ENCODE peak calls at places on chromosomes 3 and 15, in ten cellular contexts. N, D, G, B, R, J, X, Z, M and U are unnamed samples.

GRCh38 chr15:67003586-67003985 is 61.8 kb upstream of the SMAD3 start:
- DNase-seq in N (peak), D (no peak), G (no peak), B (no peak), R (no peak), J (peak), X (no peak), Z (no peak), M (peak), U (no peak)

GRCh38 chr15:29849218-29849617 is 26.9 kb upstream of the TJP1 start:
- DNase-seq in N (peak), D (no peak), G (no peak), B (no peak), R (no peak), J (no peak), X (no peak), Z (no peak), M (peak), U (no peak)

GRCh38 chr3:141399200-141399599 is 30.9 kb downstream of the ZBTB38 start:
- DNase-seq in N (no peak), D (peak), G (no peak), B (no peak), R (no peak), J (peak), X (no peak), Z (no peak), M (no peak), U (no peak)

GRCh38 chr3:52286777-52287110 is 884 bp upstream of the GLYCTK start:
- DNase-seq in N (no peak), D (no peak), G (no peak), B (no peak), R (no peak), J (no peak), X (no peak), Z (no peak), M (peak), U (no peak)

GRCh38 chr3:15345051-15345607 is 12.7 kb upstream of the SH3BP5 start:
- DNase-seq in N (no peak), D (no peak), G (no peak), B (no peak), R (no peak), J (no peak), X (no peak), Z (no peak), M (no peak), U (no peak)

GRCh38 chr3:16264174-16264707 is 502 bp downstream of the DPH3 start:
- DNase-seq in N (no peak), D (no peak), G (no peak), B (no peak), R (no peak), J (no peak), X (no peak), Z (no peak), M (no peak), U (peak)

GRCh38 chr3:9536212-9536611 is 17.4 kb downstream of the LHFPL4 start:
- DNase-seq in N (no peak), D (no peak), G (no peak), B (no peak), R (no peak), J (no peak), X (no peak), Z (no peak), M (no peak), U (no peak)

GRCh38 chr3:152524198-152525140 is 255.7 kb downstream of the MBNL1 start:
- DNase-seq in N (peak), D (peak), G (no peak), B (no peak), R (peak), J (peak), X (peak), Z (peak), M (peak), U (peak)

GRCh38 chr3:189222927-189223706 is 51.3 kb downstream of the TPRG1 start:
- DNase-seq in N (no peak), D (no peak), G (no peak), B (no peak), R (no peak), J (no peak), X (no peak), Z (no peak), M (no peak), U (no peak)

GRCh38 chr3:33900809-33901505 is 102.5 kb downstream of the PDCD6IP start:
- DNase-seq in N (no peak), D (no peak), G (no peak), B (no peak), R (peak), J (peak), X (no peak), Z (no peak), M (no peak), U (no peak)

GRCh38 chr3:76308541-76308940 is 523.2 kb upstream of the ZNF717 start:
- DNase-seq in N (peak), D (no peak), G (no peak), B (no peak), R (no peak), J (peak), X (peak), Z (no peak), M (no peak), U (no peak)

GRCh38 chr3:44930911-44931310 is 45.1 kb downstream of the ZDHHC3 start:
- DNase-seq in N (no peak), D (no peak), G (no peak), B (no peak), R (no peak), J (no peak), X (no peak), Z (no peak), M (no peak), U (no peak)

GRCh38 chr3:180926526-180926925 is 14.1 kb downstream of the FXR1 start:
- DNase-seq in N (peak), D (no peak), G (no peak), B (no peak), R (no peak), J (peak), X (no peak), Z (no peak), M (no peak), U (no peak)

GRCh38 chr3:15330031-15330596 is 2.3 kb downstream of the SH3BP5 start:
- DNase-seq in N (peak), D (no peak), G (no peak), B (no peak), R (no peak), J (no peak), X (peak), Z (peak), M (peak), U (no peak)

GRCh38 chr3:94869059-94869547 is 806.2 kb downstream of the NSUN3 start:
- DNase-seq in N (no peak), D (no peak), G (no peak), B (no peak), R (no peak), J (no peak), X (no peak), Z (no peak), M (no peak), U (no peak)

DNA sequence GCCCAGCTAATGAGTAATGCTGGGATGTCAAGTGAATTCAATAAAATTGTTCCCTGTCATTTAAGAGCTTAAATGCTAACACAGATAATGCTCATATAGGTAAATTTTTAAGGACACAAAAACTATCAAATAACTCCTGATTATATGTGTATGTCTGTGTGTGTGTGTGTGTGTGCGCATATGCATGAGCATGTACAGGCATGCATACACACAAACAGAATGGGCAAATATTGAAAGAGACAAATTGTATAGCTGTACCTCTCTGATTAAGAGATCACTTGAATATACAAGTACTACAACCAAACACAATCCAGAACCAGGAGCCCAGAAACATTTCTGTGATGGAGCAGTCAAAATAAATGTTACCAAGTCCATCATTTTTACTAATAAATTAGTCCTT is 145.4 kb downstream of the CD47 start:
- DNase-seq in N (no peak), D (no peak), G (no peak), B (no peak), R (no peak), J (no peak), X (no peak), Z (no peak), M (no peak), U (no peak)
- H3K9ac ChIP-seq in N (no peak), D (no peak), G (no peak), B (no peak), R (no peak), J (no peak), X (no peak), Z (no peak), M (no peak), U (no peak)

DNA sequence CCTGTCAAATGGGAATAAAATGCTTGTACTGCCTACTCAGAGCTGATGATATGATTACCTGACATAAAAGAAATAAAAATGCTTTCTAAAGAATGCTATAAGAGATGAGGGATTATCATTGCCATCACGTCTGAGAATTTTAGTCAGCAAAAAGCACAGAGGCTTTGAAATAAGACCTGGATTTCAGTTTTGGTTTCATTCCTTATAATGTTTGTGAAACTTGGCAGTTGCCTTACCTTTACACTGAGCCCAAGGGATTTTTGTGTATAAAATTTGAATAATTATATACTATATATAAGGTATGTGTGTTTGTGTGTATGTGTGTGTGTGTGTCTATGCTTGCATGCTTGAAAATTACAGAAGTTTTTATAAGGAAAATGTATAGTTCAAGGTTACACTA is 634.8 kb upstream of the BCHE start:
- DNase-seq in N (no peak), D (no peak), G (no peak), B (no peak), R (no peak), J (no peak), X (no peak), Z (no peak), M (no peak), U (no peak)
- H3K9ac ChIP-seq in N (no peak), D (no peak), G (no peak), B (no peak), R (no peak), J (no peak), X (no peak), Z (no peak), M (no peak), U (no peak)

DNA sequence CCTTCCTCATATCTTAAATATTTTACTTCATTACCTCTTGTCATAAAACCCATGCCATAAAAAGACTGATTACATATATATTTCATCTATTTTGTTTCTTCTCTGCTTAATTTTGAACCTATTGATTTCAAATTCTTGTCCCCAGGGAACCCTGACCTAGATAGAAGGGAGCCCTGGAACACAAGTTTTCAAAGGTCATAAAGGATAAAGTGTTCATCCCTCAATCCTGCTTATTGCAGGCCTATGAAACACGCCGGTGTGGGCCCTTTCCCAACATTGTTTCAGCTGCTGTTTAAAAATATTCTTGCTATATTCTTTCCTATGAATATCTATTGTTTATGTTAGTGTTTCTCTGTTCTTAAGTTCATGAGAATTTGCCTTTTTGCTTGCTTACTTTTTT is 1389.5 kb upstream of the GBE1 start:
- DNase-seq in N (no peak), D (no peak), G (no peak), B (no peak), R (no peak), J (no peak), X (no peak), Z (no peak), M (no peak), U (no peak)
- H3K9ac ChIP-seq in N (no peak), D (no peak), G (no peak), B (no peak), R (no peak), J (no peak), X (no peak), Z (no peak), M (no peak), U (no peak)

DNA sequence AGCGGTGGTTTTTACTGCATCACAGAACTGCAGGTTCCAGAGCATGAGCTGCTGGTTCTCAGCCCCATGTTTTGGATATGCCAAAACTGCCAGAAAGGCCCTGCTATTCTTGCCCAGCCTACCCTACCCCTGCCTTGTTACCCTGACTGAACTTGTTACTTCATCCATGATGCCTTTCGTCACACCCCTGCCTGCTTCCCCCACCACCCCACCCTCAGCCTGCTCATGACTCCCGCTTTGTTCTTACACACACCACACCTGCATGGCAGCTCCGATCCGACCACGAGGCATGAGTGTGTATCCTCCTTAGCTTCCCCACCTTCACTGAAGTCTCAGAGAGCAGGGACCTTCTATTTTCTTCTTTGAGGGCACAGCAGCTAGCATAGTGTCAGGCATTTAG is 5.1 kb upstream of the TM4SF1 start:
- DNase-seq in N (no peak), D (no peak), G (no peak), B (no peak), R (no peak), J (no peak), X (peak), Z (no peak), M (peak), U (no peak)
- H3K9ac ChIP-seq in N (peak), D (no peak), G (no peak), B (no peak), R (no peak), J (no peak), X (no peak), Z (no peak), M (no peak), U (no peak)

DNA sequence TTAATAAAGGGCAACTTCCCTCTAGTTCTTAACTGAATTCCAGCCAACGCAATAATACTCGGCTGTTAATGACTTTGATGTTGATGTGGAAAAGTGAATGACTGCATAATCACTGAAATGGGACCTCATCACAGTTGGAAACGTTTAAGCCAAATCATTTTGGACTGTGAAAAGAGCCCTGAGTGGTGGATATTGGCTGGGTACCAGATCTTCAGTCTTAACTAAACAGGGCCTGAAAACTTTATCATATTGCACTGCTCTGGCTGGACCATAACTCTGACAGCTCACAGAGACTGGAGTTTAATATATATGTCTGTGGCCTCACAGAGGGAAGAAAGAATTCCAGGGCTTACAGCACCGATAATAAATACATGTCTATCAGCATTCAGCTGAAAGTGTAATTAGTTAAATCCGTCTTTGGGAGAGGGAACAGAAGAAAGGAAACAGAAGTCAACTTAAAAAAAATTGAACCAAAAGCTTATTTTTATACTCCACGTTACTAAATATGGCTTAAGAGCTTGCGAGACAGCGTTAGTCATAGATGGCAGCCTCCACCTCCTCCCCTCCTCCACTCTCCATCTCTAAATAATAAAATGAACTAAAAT is 222.3 kb upstream of the CDIN1 start:
- DNase-seq in N (peak), D (no peak), G (no peak), B (no peak), R (no peak), J (peak), X (peak), Z (peak), M (no peak), U (no peak)
- H3K9ac ChIP-seq in N (peak), D (no peak), G (no peak), B (no peak), R (no peak), J (peak), X (no peak), Z (no peak), M (no peak), U (no peak)

GRCh38 chr15:65371976-65372786 is 5.6 kb downstream of the IGDCC3 start:
- DNase-seq in N (no peak), D (no peak), G (no peak), B (peak), R (no peak), J (no peak), X (no peak), Z (no peak), M (no peak), U (no peak)
- H3K9ac ChIP-seq in N (no peak), D (no peak), G (no peak), B (no peak), R (no peak), J (no peak), X (no peak), Z (no peak), M (no peak), U (no peak)

GRCh38 chr3:50318615-50319014 is 3.9 kb downstream of the HYAL2 start:
- DNase-seq in N (no peak), D (no peak), G (no peak), B (no peak), R (no peak), J (no peak), X (no peak), Z (no peak), M (no peak), U (no peak)

GRCh38 chr3:50314816-50315215 is 7.7 kb downstream of the HYAL2 start:
- DNase-seq in N (no peak), D (no peak), G (no peak), B (no peak), R (no peak), J (no peak), X (no peak), Z (no peak), M (no peak), U (no peak)

GRCh38 chr3:50318163-50318562 is 4.4 kb downstream of the HYAL2 start:
- DNase-seq in N (no peak), D (no peak), G (no peak), B (no peak), R (no peak), J (no peak), X (no peak), Z (no peak), M (no peak), U (no peak)

GRCh38 chr3:50317303-50317702 is 5.2 kb downstream of the HYAL2 start:
- DNase-seq in N (no peak), D (peak), G (no peak), B (no peak), R (no peak), J (no peak), X (no peak), Z (no peak), M (no peak), U (no peak)

GRCh38 chr3:50316657-50317242 is 5.8 kb downstream of the HYAL2 start:
- DNase-seq in N (peak), D (peak), G (peak), B (peak), R (peak), J (no peak), X (no peak), Z (peak), M (peak), U (peak)
- H3K9ac ChIP-seq in N (no peak), D (peak), G (peak), B (no peak), R (no peak), J (peak), X (no peak), Z (no peak), M (peak), U (no peak)

DNA sequence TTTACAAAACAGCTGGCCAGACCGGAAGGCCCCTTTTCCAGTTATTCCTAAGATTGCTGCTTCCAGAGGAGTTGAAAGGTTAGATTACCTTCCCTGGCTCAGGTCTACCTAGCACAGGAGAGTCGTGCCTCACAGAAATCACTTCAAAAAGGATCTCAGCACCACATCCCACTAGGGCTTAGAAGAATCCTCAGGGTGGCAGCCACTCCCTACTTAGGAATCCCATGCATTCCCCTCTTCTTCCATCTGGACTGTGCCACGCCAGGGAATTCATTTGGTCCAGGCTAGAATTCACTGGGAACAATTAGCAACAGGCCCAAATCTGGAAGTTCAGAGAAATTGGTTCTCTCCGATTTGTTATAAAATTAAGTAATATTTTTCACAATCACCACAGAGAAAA is 226.4 kb upstream of the IL12A start:
- DNase-seq in N (no peak), D (no peak), G (no peak), B (no peak), R (no peak), J (no peak), X (no peak), Z (peak), M (no peak), U (no peak)
- H3K9ac ChIP-seq in N (peak), D (no peak), G (peak), B (no peak), R (no peak), J (peak), X (no peak), Z (peak), M (peak), U (no peak)

DNA sequence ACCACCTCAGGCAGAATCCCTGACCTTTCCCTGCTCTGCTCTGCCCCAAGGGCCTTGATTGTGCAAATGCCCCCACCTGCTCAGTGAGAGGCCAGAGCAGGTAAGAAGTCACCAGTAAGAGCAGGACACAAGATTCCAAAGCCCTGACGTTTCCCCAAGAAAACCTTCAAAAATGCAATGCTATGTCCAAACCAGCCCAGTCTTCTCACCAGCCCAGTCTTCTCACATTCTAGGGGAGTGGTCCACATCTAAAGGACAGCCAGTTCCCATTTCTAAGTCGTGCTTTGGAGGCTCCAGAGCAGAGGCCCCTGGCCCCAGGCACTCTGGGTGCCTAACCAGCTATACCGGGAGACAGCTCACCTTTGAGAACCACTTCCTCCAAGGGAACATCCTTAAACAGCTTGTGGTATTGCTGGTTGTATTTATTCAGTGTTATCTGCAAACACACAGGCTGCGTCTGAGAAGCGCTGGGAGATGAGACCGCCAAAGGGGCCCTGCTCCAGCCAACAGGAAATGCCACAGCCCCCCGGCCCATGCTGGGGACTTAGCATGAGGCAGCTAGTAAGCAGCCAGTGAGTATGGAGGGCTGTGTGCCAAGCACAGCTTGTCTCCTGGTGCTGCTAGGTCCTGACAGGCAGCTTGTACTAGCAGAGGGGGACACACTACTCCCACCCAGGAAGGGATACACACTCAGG is 29.3 kb downstream of the GRAMD2A start:
- DNase-seq in N (peak), D (no peak), G (no peak), B (no peak), R (peak), J (peak), X (peak), Z (no peak), M (peak), U (no peak)
- H3K9ac ChIP-seq in N (no peak), D (no peak), G (no peak), B (no peak), R (no peak), J (no peak), X (no peak), Z (no peak), M (peak), U (no peak)

GRCh38 chr15:36777941-36778340 is 198.5 kb downstream of the CDIN1 start:
- DNase-seq in N (peak), D (no peak), G (no peak), B (no peak), R (no peak), J (no peak), X (no peak), Z (no peak), M (no peak), U (no peak)
- H3K9ac ChIP-seq in N (peak), D (no peak), G (no peak), B (no peak), R (no peak), J (no peak), X (no peak), Z (no peak), M (no peak), U (no peak)